ENCODE peak calls at places on chromosome 13, in six cellular contexts. M is mammary epithelial cell, Y is body of pancreas, G is dorsolateral prefrontal cortex, X is A549, R is GM12878. D is an unnamed sample.

GRCh38 chr13:96904232-96904631 is 90.0 kb downstream of the OXGR1 start:
- DNase-seq in M (no peak), Y (no peak), G (no peak), X (no peak), R (no peak), D (no peak)

GRCh38 chr13:99926014-99926731 is 45.4 kb downstream of the ZIC5 start:
- DNase-seq in M (no peak), Y (peak), G (peak), X (peak), R (no peak), D (no peak)

GRCh38 chr13:48074006-48074405 is 20.9 kb downstream of the MED4 start:
- DNase-seq in M (no peak), Y (no peak), G (no peak), X (no peak), R (no peak), D (no peak)

GRCh38 chr13:46655727-46656180 is 102.8 kb downstream of the LRCH1 start:
- DNase-seq in M (peak), Y (peak), G (no peak), X (no peak), R (no peak), D (no peak)

GRCh38 chr13:102907016-102907756 is 61.4 kb downstream of the ERCC5 start:
- DNase-seq in M (peak), Y (no peak), G (no peak), X (no peak), R (peak), D (no peak)

GRCh38 chr13:43652751-43653150 is 134.0 kb downstream of the ENOX1 start:
- DNase-seq in M (no peak), Y (no peak), G (no peak), X (no peak), R (no peak), D (no peak)

GRCh38 chr13:59304596-59304995 is 859.1 kb downstream of the DIAPH3 start:
- DNase-seq in M (no peak), Y (peak), G (no peak), X (no peak), R (no peak), D (no peak)

GRCh38 chr13:113846639-113847318 is 17.1 kb downstream of the GAS6 start:
- DNase-seq in M (no peak), Y (no peak), G (no peak), X (no peak), R (no peak), D (no peak)

GRCh38 chr13:47117268-47117667 is 220.4 kb upstream of the HTR2A start:
- DNase-seq in M (peak), Y (no peak), G (peak), X (no peak), R (no peak), D (no peak)

GRCh38 chr13:51858433-51859247 is 3.1 kb upstream of the CCDC70 start:
- DNase-seq in M (peak), Y (no peak), G (no peak), X (peak), R (no peak), D (no peak)

GRCh38 chr13:110458594-110459365 is 102.7 kb downstream of the RAB20 start:
- DNase-seq in M (no peak), Y (no peak), G (no peak), X (no peak), R (no peak), D (no peak)

GRCh38 chr13:35552172-35552844 is 75.8 kb upstream of the MAB21L1 start:
- DNase-seq in M (peak), Y (no peak), G (no peak), X (no peak), R (no peak), D (no peak)

GRCh38 chr13:48545608-48546007 is 12.7 kb upstream of the RCBTB2 start:
- DNase-seq in M (no peak), Y (no peak), G (no peak), X (no peak), R (no peak), D (no peak)

GRCh38 chr13:100484708-100485107 is 103.9 kb downstream of the GGACT start:
- DNase-seq in M (no peak), Y (no peak), G (no peak), X (no peak), R (no peak), D (no peak)

GRCh38 chr13:75219479-75220237 is 262.3 kb downstream of the TBC1D4 start:
- DNase-seq in M (peak), Y (peak), G (peak), X (peak), R (peak), D (peak)

GRCh38 chr13:75222031-75222430 is 259.9 kb downstream of the TBC1D4 start:
- DNase-seq in M (peak), Y (no peak), G (no peak), X (no peak), R (no peak), D (no peak)

GRCh38 chr13:75214846-75215245 is 267.1 kb downstream of the TBC1D4 start:
- DNase-seq in M (peak), Y (no peak), G (no peak), X (no peak), R (no peak), D (no peak)

GRCh38 chr13:75220238-75220542 is 261.8 kb downstream of the TBC1D4 start:
- DNase-seq in M (no peak), Y (no peak), G (no peak), X (no peak), R (no peak), D (no peak)

GRCh38 chr13:75217949-75218348 is 264.0 kb downstream of the TBC1D4 start:
- DNase-seq in M (peak), Y (no peak), G (no peak), X (no peak), R (no peak), D (no peak)
- TF ChIP-seq CTCF in M (no peak), Y (no peak), G (no peak), X (no peak), R (peak), D (no peak)

GRCh38 chr13:92265408-92265807 is 867.0 kb downstream of the GPC5 start:
- DNase-seq in M (no peak), Y (no peak), G (no peak), X (no peak), R (no peak), D (no peak)

GRCh38 chr13:92255533-92255932 is 857.1 kb downstream of the GPC5 start:
- DNase-seq in M (no peak), Y (no peak), G (no peak), X (no peak), R (no peak), D (no peak)

GRCh38 chr13:92260363-92260762 is 861.9 kb downstream of the GPC5 start:
- DNase-seq in M (no peak), Y (no peak), G (no peak), X (no peak), R (no peak), D (no peak)

GRCh38 chr13:92259523-92259922 is 861.1 kb downstream of the GPC5 start:
- DNase-seq in M (peak), Y (no peak), G (no peak), X (no peak), R (no peak), D (no peak)
- TF ChIP-seq CTCF in M (no peak), Y (no peak), G (no peak), X (no peak), R (no peak), D (no peak)

DNA sequence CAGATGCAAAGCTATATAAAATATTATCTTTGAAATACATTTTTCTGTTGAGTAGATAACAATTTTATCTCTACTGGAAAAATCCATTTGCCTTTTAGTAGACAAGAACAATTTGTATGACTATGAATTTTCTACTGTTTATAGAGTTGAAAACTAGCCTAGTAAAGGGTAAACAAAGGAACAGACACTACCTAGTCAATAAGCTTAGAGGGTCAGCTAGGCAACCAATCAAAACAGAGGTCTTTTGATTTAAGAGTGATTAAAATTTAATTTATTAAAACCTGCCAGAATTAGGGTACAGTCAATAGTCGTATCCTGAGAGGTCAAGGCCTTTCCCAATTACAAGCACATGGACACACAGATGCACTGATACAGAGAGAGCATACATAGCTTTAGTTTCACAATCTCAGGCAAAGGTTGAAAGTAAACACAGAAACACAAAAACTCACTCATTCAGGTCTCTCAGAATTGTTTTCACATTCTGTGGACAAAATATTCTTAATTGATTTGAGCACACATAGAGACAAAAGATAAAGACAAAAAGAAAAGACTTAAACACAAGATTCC is 24.5 kb upstream of the GPC6 start:
- DNase-seq in M (no peak), Y (no peak), G (no peak), X (no peak), R (no peak), D (no peak)
- TF ChIP-seq CTCF in M (no peak), Y (no peak), G (no peak), X (no peak), R (no peak), D (no peak)

DNA sequence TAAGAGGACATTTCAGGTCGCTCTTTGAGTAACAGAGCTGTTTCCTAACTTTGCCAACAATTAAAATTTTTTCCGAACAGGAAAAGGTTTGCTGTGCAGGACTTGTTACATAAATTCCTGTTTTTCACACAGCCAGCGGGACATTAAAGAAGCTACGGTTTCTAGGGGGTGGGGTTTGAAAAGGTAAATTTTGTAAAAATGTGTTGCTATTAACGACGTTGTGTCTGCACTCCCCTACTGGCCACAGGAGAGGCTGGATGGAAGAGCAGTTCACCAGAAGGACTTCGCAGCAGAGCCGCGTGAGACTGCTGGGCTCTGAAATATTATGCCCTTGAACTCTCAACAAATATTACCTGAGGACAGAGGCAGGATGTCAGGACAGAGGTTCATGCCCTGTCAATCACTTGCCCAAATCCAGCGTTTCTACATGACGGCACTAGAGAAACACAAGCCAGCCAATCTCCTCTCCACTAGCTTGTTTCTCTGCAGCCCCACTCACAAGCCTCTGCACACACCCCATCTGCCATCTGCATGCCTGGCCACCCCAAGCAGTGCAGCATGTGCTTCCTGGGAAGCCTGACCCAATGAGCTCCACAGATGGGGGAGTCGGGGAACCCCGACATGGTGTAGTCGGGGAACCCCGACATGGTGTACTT is 102.0 kb downstream of the FOXO1 start:
- DNase-seq in M (no peak), Y (no peak), G (no peak), X (no peak), R (peak), D (no peak)
- TF ChIP-seq CTCF in M (peak), Y (peak), G (peak), X (no peak), R (no peak), D (peak)

D was measured in neural crest cell.